ENCODE peak calls at places on chromosomes 13 and 19, in seven cellular contexts. X is GM12865, F is heart left ventricle, Y is left lung, J is heart right ventricle, S is colonic mucosa, L is DND-41. R is an unnamed sample.

GRCh38 chr19:13056052-13056660 is 46.5 kb downstream of the LYL1 start:
- DNase-seq in F (peak; percentile 66), S (no peak), Y (peak; percentile 90), X (no peak), L (no peak), J (peak; percentile 57), R (no peak)

GRCh38 chr19:5805465-5806132 is 732 bp downstream of the NRTN start:
- DNase-seq in S (peak; percentile 79), Y (peak; percentile 88), L (peak; percentile 69), F (peak; percentile 73), J (peak; percentile 77), X (no peak), R (peak; percentile 83)

GRCh38 chr13:83065136-83065535 is 817.1 kb downstream of the SLITRK1 start:
- DNase-seq in F (peak; percentile 26), X (no peak), S (no peak), L (no peak), Y (no peak), J (no peak), R (no peak)

GRCh38 chr13:102017248-102017647 is 384.6 kb downstream of the FGF14 start:
- DNase-seq in S (no peak), Y (no peak), L (no peak), X (no peak), J (no peak), F (no peak), R (no peak)

GRCh38 chr19:18023596-18024212 is 15.7 kb downstream of the ARRDC2 start:
- DNase-seq in X (peak; percentile 44), F (peak; percentile 92), J (peak; percentile 87), S (peak; percentile 72), Y (peak; percentile 92), L (peak; percentile 91), R (peak; percentile 47)

GRCh38 chr19:15256708-15257331 is 24.6 kb upstream of the EPHX3 start:
- DNase-seq in Y (peak; percentile 58), S (no peak), L (no peak), F (no peak), J (no peak), X (no peak), R (no peak)

GRCh38 chr19:31351212-31352193 is 2.3 kb upstream of the TSHZ3 start:
- DNase-seq in F (peak; percentile 44), L (peak; percentile 30), J (peak; percentile 47), X (no peak), S (no peak), Y (peak; percentile 82), R (no peak)

GRCh38 chr13:89832827-89833226 is 1514.7 kb upstream of the MIR17HG start:
- DNase-seq in L (no peak), F (no peak), X (no peak), J (no peak), Y (no peak), S (no peak), R (no peak)

GRCh38 chr19:35740108-35740422 is 2.2 kb downstream of the IGFLR1 start:
- DNase-seq in L (no peak), J (no peak), X (no peak), F (no peak), Y (no peak), S (no peak), R (no peak)

GRCh38 chr19:14580623-14581237 is 2.2 kb upstream of the CLEC17A start:
- DNase-seq in Y (peak; percentile 8), F (no peak), J (no peak), X (peak; percentile 73), S (no peak), L (no peak), R (peak; percentile 55)

GRCh38 chr19:495440-496332 is 600 bp upstream of the MADCAM1 start:
- DNase-seq in J (peak; percentile 11), Y (peak; percentile 84), X (peak; percentile 45), S (no peak), F (peak; percentile 37), L (no peak), R (peak; percentile 71)

GRCh38 chr19:45523642-45524256 is 16.5 kb downstream of the VASP start:
- DNase-seq in S (peak; percentile 81), Y (peak; percentile 85), X (peak; percentile 90), L (peak; percentile 80), J (peak; percentile 70), F (peak; percentile 77), R (peak; percentile 87)

GRCh38 chr19:43784251-43784980 is 3.6 kb upstream of the KCNN4 start:
- DNase-seq in F (peak; percentile 56), X (peak; percentile 81), J (no peak), S (peak; percentile 73), L (peak; percentile 68), Y (peak; percentile 89), R (peak; percentile 58)

GRCh38 chr13:40064154-40064713 is 408.8 kb downstream of the COG6 start:
- DNase-seq in X (no peak), L (no peak), S (no peak), Y (no peak), J (no peak), F (no peak), R (no peak)

GRCh38 chr13:44240611-44241010 is 133.0 kb upstream of the SERP2 start:
- DNase-seq in F (no peak), Y (no peak), J (no peak), X (no peak), L (no peak), S (no peak), R (no peak)

GRCh38 chr13:44238011-44238421 is 135.6 kb upstream of the SERP2 start:
- DNase-seq in J (no peak), S (no peak), F (no peak), Y (no peak), L (no peak), X (no peak), R (no peak)

GRCh38 chr13:44244288-44244687 is 129.3 kb upstream of the SERP2 start:
- DNase-seq in S (no peak), Y (no peak), F (no peak), J (no peak), L (peak; percentile 23), X (no peak), R (no peak)

GRCh38 chr13:44241638-44242037 is 132.0 kb upstream of the SERP2 start:
- DNase-seq in S (no peak), J (no peak), X (no peak), Y (no peak), L (no peak), F (no peak), R (no peak)

DNA sequence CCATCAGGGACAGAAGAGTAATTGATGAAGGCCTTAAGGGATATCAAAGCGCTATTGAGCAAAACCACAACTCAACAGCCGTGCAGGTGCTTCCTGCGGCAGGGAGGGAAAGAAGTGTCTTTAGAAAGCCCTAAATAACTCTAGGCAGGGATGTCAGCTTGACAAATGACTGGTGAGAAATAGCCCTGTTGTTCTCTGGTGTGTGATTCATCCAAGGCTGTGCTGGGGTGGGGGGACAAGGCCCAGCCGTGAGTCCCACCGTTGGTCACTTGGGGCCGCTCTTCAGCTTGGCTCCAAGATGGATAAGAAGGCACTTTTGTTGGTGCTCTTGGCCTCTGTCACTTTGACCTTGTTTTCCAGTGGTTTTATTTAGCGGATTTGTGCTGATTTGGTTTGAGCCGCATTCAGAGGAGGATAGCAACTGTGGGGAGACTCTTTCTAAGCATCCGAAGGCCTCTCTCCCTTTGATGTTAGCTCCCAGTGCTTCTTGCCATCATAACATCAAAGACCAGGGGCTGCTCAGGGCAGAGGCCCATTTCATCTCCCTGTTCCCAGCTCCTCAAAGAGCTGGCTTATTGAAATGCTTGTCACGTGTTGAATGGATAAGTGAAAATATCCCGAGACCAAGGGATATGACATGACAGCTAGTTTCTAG is 130.3 kb upstream of the SERP2 start:
- DNase-seq in S (no peak), Y (no peak), F (peak; percentile 46), J (no peak), L (peak; percentile 88), X (peak; percentile 84), R (peak; percentile 37)
- TF ChIP-seq CTCF in S (no peak), Y (peak; percentile 44), F (peak; percentile 29), J (peak; percentile 59), L (peak; percentile 87), X (peak; percentile 61), R (peak; percentile 45)

GRCh38 chr19:48480476-48481190 is 11.5 kb downstream of the CYTH2 start:
- DNase-seq in S (peak; percentile 44), F (peak; percentile 63), J (peak; percentile 64), Y (peak; percentile 88), X (no peak), L (no peak), R (peak; percentile 63)
- TF ChIP-seq CTCF in S (no peak), F (no peak), J (no peak), Y (no peak), X (no peak), L (no peak), R (no peak)

DNA sequence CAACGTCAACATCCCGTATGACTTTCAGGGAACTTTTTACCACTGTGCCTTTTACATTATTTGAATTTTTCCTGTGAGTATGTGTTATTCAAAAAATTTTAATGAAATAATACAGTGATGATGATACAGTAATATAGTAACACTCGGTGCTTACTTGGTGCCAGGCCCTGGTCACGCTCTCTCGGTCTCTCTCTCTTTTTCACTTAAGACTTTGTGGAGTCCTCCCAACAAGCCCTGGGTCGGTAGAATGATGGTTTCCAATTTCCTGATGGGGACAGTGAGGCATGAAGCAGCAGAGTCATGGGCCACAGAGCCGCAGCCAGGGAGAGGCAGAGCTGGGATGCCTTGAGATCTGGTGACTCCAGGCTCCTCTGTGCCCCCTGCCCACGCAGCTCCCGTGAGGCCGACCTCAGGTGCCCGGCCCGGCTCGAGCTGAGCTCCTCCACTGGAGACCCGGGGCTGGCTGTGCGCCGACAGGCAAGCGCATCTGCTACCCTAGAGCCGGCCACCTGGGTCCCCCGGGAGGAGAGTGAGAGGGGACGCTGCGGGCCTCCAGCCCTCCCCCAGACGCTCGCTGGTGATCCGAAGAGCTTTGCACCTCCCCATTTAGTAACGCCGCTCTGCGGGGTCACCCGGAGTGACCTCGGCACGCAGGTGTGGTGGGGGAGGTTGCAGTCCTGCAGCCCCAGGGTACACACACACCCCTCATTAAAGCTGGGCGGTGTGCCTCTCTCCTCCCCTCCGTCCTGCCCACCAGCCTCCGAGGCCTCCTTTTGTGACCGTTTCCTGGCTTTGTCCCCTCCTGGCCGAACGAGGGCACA is 4.4 kb upstream of the SBK3 start:
- DNase-seq in X (no peak), J (no peak), F (peak; percentile 36), S (peak; percentile 40), Y (no peak), L (no peak), R (peak; percentile 52)
- TF ChIP-seq CTCF in X (no peak), J (no peak), F (no peak), S (no peak), Y (no peak), L (no peak), R (no peak)

GRCh38 chr19:8826371-8826770 is 5.7 kb downstream of the ZNF558 start:
- DNase-seq in J (no peak), S (no peak), L (no peak), X (no peak), F (no peak), Y (no peak), R (no peak)
- TF ChIP-seq CTCF in J (no peak), S (no peak), L (no peak), X (no peak), F (no peak), Y (no peak), R (no peak)

DNA sequence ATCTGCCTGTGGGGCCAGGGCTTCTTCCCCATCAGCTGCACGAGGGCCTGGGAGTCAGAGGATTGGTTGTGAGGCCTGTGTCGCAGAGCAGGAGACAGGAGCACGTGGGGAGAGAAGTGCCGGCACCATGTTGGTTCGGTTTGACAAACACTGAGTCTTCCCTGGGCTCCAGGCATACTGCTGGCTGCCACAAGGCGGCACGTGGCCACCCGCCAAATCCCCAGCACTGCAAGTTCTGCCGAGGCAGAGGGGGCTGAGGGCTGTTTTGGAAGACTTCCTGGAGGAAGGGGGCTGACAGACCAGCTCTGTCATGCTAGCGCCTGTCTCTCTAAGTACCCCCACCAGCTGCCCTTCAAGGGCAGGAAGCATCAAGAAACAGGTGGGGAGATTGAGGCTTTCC is 9.5 kb downstream of the SHANK1 start:
- DNase-seq in X (no peak), L (no peak), S (no peak), J (no peak), Y (no peak), F (peak; percentile 17), R (no peak)
- TF ChIP-seq CTCF in X (no peak), L (peak; percentile 22), S (no peak), J (no peak), Y (no peak), F (no peak), R (no peak)

GRCh38 chr19:49440439-49441209 is 703 bp downstream of the SLC17A7 start:
- DNase-seq in Y (no peak), S (no peak), X (no peak), F (no peak), L (no peak), J (no peak), R (no peak)
- TF ChIP-seq CTCF in Y (no peak), S (no peak), X (no peak), F (no peak), L (no peak), J (no peak), R (no peak)